ENCODE peak calls at places on chromosome 2, in nine cellular contexts. One of them, this sample, is unnamed.

GRCh38 chr2:20229322-20230201 is 4.6 kb upstream of the SDC1 start:
- DNase-seq in HepG2: no peak
- DNase-seq in H1: peak; percentile 14
- DNase-seq in endothelial cell of umbilical vein: no peak
- DNase-seq in A549: no peak
- DNase-seq in K562: peak; percentile 5
- DNase-seq in WTC11: no peak
- DNase-seq in SK-N-SH: peak; percentile 33
- DNase-seq in HCT116: no peak
- DNase-seq in this sample: no peak

GRCh38 chr2:134917219-134917957 is 1.2 kb upstream of the CCNT2 start:
- DNase-seq in HCT116: no peak
- DNase-seq in WTC11: no peak
- DNase-seq in H1: no peak
- DNase-seq in K562: no peak
- DNase-seq in SK-N-SH: no peak
- DNase-seq in A549: no peak
- DNase-seq in HepG2: peak; percentile 11
- DNase-seq in endothelial cell of umbilical vein: no peak
- DNase-seq in this sample: peak; percentile 58

GRCh38 chr2:237864030-237864931 is 4.9 kb downstream of the RAMP1 start:
- DNase-seq in HepG2: no peak
- DNase-seq in SK-N-SH: no peak
- DNase-seq in H1: peak; percentile 46
- DNase-seq in endothelial cell of umbilical vein: no peak
- DNase-seq in HCT116: no peak
- DNase-seq in WTC11: no peak
- DNase-seq in K562: no peak
- DNase-seq in A549: no peak
- DNase-seq in this sample: no peak

GRCh38 chr2:196528486-196529223 is 110.9 kb upstream of the CCDC150 start:
- DNase-seq in K562: no peak
- DNase-seq in HCT116: no peak
- DNase-seq in H1: no peak
- DNase-seq in endothelial cell of umbilical vein: no peak
- DNase-seq in SK-N-SH: no peak
- DNase-seq in A549: no peak
- DNase-seq in HepG2: no peak
- DNase-seq in WTC11: no peak
- DNase-seq in this sample: no peak

GRCh38 chr2:46983065-46983801 is 67.6 kb upstream of the MCFD2 start:
- DNase-seq in H1: no peak
- DNase-seq in endothelial cell of umbilical vein: peak; percentile 47
- DNase-seq in A549: no peak
- DNase-seq in HepG2: no peak
- DNase-seq in SK-N-SH: peak; percentile 63
- DNase-seq in HCT116: no peak
- DNase-seq in WTC11: no peak
- DNase-seq in K562: peak; percentile 50
- DNase-seq in this sample: peak; percentile 96

GRCh38 chr2:80302001-80302464 is 2.5 kb downstream of the LRRTM1 start:
- DNase-seq in K562: no peak
- DNase-seq in endothelial cell of umbilical vein: no peak
- DNase-seq in H1: peak; percentile 57
- DNase-seq in HCT116: no peak
- DNase-seq in SK-N-SH: peak; percentile 38
- DNase-seq in WTC11: no peak
- DNase-seq in HepG2: no peak
- DNase-seq in A549: no peak
- DNase-seq in this sample: no peak

GRCh38 chr2:222707689-222708273 is 36.3 kb downstream of the MOGAT1 start:
- DNase-seq in WTC11: no peak
- DNase-seq in H1: no peak
- DNase-seq in endothelial cell of umbilical vein: peak; percentile 32
- DNase-seq in HCT116: no peak
- DNase-seq in SK-N-SH: no peak
- DNase-seq in HepG2: peak; percentile 83
- DNase-seq in A549: no peak
- DNase-seq in K562: no peak
- DNase-seq in this sample: peak; percentile 25

GRCh38 chr2:104444840-104445239 is 409.1 kb upstream of the POU3F3 start:
- DNase-seq in SK-N-SH: no peak
- DNase-seq in H1: no peak
- DNase-seq in HCT116: no peak
- DNase-seq in WTC11: no peak
- DNase-seq in endothelial cell of umbilical vein: no peak
- DNase-seq in A549: no peak
- DNase-seq in K562: no peak
- DNase-seq in HepG2: no peak
- DNase-seq in this sample: no peak

GRCh38 chr2:59314367-59314766 is 1073.2 kb upstream of the FANCL start:
- DNase-seq in WTC11: no peak
- DNase-seq in HCT116: no peak
- DNase-seq in endothelial cell of umbilical vein: no peak
- DNase-seq in SK-N-SH: no peak
- DNase-seq in K562: no peak
- DNase-seq in HepG2: no peak
- DNase-seq in A549: no peak
- DNase-seq in H1: no peak
- DNase-seq in this sample: peak; percentile 30

GRCh38 chr2:219079417-219079816 is 18.7 kb upstream of the IHH start:
- DNase-seq in endothelial cell of umbilical vein: no peak
- DNase-seq in SK-N-SH: no peak
- DNase-seq in K562: no peak
- DNase-seq in WTC11: no peak
- DNase-seq in A549: no peak
- DNase-seq in HCT116: no peak
- DNase-seq in HepG2: no peak
- DNase-seq in H1: no peak
- DNase-seq in this sample: no peak

GRCh38 chr2:109384308-109385271 is 229.2 kb downstream of the SEPTIN10 start:
- DNase-seq in SK-N-SH: no peak
- DNase-seq in WTC11: no peak
- DNase-seq in HCT116: no peak
- DNase-seq in K562: no peak
- DNase-seq in HepG2: no peak
- DNase-seq in endothelial cell of umbilical vein: peak; percentile 15
- DNase-seq in A549: no peak
- DNase-seq in H1: no peak
- DNase-seq in this sample: peak; percentile 57

DNA sequence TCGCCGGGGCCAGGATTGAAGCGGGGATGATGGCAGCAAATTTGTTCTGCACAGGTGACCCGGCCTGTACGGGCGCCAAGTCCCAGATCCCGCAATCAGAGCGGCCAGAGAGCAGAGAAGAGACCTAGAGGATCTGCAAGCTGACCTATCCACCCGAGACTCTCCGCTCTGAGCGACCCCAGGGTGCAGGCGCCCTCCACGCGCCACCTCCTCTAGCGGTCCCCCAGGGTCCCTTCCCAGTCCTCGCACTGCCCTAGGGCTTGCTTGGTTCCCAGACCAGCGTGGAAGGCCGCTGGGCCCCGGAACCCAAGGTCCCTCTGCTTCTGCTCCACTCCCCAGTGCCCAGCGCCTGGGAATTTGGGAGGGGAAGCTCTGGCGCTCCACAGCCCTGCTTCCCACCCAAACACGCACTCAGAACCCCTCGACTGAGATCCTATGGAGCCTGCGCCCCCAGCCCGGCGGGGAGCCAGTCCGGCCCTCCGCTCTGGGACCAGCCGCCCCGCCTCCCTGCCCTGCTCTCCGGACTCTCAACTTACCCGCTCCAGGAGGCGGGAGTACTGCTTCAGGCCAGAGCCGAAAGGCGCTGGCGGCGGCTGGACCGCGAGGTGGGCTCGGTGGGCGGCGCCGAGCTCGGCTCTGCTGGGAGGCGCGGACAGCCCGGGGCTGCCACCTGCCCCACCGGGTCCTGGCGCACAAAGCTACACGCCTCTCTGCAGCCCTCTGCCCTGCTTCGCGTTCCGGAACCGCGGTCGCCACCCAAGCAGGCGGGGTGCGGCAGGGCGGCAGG is 3.0 kb upstream of the SIX3 start:
- DNase-seq in K562: no peak
- DNase-seq in endothelial cell of umbilical vein: no peak
- DNase-seq in A549: no peak
- DNase-seq in HepG2: peak; percentile 26
- DNase-seq in HCT116: no peak
- DNase-seq in H1: peak; percentile 80
- DNase-seq in WTC11: peak; percentile 63
- DNase-seq in SK-N-SH: peak; percentile 70
- DNase-seq in this sample: peak; percentile 75
- TF ChIP-seq MAX in K562: no peak
- TF ChIP-seq MAX in endothelial cell of umbilical vein: no peak
- TF ChIP-seq MAX in A549: no peak
- TF ChIP-seq MAX in HepG2: no peak
- TF ChIP-seq MAX in HCT116: peak; percentile 16
- TF ChIP-seq MAX in H1: peak; percentile 17
- TF ChIP-seq MAX in WTC11: no peak
- TF ChIP-seq MAX in SK-N-SH: no peak
- TF ChIP-seq MAX in this sample: peak; percentile 15

GRCh38 chr2:71927757-71928715 is 219.6 kb downstream of the CYP26B1 start:
- DNase-seq in H1: peak; percentile 26
- DNase-seq in SK-N-SH: no peak
- DNase-seq in K562: peak; percentile 1
- DNase-seq in endothelial cell of umbilical vein: no peak
- DNase-seq in A549: no peak
- DNase-seq in WTC11: no peak
- DNase-seq in HCT116: no peak
- DNase-seq in HepG2: no peak
- DNase-seq in this sample: peak; percentile 75

GRCh38 chr2:71923887-71924533 is 223.7 kb downstream of the CYP26B1 start:
- DNase-seq in HepG2: peak; percentile 76
- DNase-seq in HCT116: peak; percentile 72
- DNase-seq in SK-N-SH: peak; percentile 73
- DNase-seq in K562: peak; percentile 72
- DNase-seq in endothelial cell of umbilical vein: peak; percentile 66
- DNase-seq in H1: peak; percentile 80
- DNase-seq in A549: peak; percentile 77
- DNase-seq in WTC11: peak; percentile 86
- DNase-seq in this sample: peak; percentile 90

GRCh38 chr2:71925268-71926097 is 222.2 kb downstream of the CYP26B1 start:
- DNase-seq in endothelial cell of umbilical vein: no peak
- DNase-seq in HepG2: no peak
- DNase-seq in K562: no peak
- DNase-seq in HCT116: no peak
- DNase-seq in SK-N-SH: no peak
- DNase-seq in A549: no peak
- DNase-seq in WTC11: no peak
- DNase-seq in H1: peak; percentile 38
- DNase-seq in this sample: peak; percentile 96

GRCh38 chr2:71926860-71927756 is 220.6 kb downstream of the CYP26B1 start:
- DNase-seq in SK-N-SH: peak; percentile 1
- DNase-seq in HepG2: no peak
- DNase-seq in endothelial cell of umbilical vein: no peak
- DNase-seq in WTC11: no peak
- DNase-seq in K562: no peak
- DNase-seq in HCT116: no peak
- DNase-seq in A549: no peak
- DNase-seq in H1: peak; percentile 35
- DNase-seq in this sample: peak; percentile 67

DNA sequence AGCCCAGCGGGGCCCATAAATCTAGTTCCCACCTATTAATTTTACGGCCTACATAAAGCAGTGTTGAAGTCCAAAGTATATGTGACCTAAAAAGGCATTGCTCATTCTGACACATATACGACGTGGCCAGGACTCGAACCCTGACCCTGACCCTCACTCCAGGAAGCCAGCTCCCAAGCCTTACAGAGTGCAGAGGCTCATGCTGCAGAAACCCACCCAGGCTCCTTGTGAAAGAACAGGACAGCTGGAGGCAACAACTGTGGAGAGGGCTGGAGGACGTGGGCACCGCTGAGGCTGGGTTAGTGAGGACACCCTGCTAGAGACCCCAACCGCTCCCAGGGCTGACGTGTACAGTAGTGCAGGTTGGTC is 221.6 kb downstream of the CYP26B1 start:
- DNase-seq in HepG2: no peak
- DNase-seq in SK-N-SH: no peak
- DNase-seq in WTC11: no peak
- DNase-seq in H1: no peak
- DNase-seq in endothelial cell of umbilical vein: no peak
- DNase-seq in A549: no peak
- DNase-seq in HCT116: no peak
- DNase-seq in K562: no peak
- DNase-seq in this sample: peak; percentile 43
- TF ChIP-seq MAX in HepG2: no peak
- TF ChIP-seq MAX in SK-N-SH: no peak
- TF ChIP-seq MAX in WTC11: no peak
- TF ChIP-seq MAX in H1: no peak
- TF ChIP-seq MAX in endothelial cell of umbilical vein: no peak
- TF ChIP-seq MAX in A549: no peak
- TF ChIP-seq MAX in HCT116: no peak
- TF ChIP-seq MAX in K562: no peak
- TF ChIP-seq MAX in this sample: no peak

GRCh38 chr2:175807031-175807873 is 194.8 kb downstream of the LNPK start:
- DNase-seq in K562: no peak
- DNase-seq in WTC11: no peak
- DNase-seq in A549: no peak
- DNase-seq in HCT116: no peak
- DNase-seq in endothelial cell of umbilical vein: no peak
- DNase-seq in H1: no peak
- DNase-seq in SK-N-SH: peak; percentile 49
- DNase-seq in HepG2: no peak
- DNase-seq in this sample: no peak
- TF ChIP-seq MAX in K562: no peak
- TF ChIP-seq MAX in WTC11: no peak
- TF ChIP-seq MAX in A549: no peak
- TF ChIP-seq MAX in HCT116: no peak
- TF ChIP-seq MAX in endothelial cell of umbilical vein: no peak
- TF ChIP-seq MAX in H1: no peak
- TF ChIP-seq MAX in SK-N-SH: no peak
- TF ChIP-seq MAX in HepG2: no peak
- TF ChIP-seq MAX in this sample: no peak

DNA sequence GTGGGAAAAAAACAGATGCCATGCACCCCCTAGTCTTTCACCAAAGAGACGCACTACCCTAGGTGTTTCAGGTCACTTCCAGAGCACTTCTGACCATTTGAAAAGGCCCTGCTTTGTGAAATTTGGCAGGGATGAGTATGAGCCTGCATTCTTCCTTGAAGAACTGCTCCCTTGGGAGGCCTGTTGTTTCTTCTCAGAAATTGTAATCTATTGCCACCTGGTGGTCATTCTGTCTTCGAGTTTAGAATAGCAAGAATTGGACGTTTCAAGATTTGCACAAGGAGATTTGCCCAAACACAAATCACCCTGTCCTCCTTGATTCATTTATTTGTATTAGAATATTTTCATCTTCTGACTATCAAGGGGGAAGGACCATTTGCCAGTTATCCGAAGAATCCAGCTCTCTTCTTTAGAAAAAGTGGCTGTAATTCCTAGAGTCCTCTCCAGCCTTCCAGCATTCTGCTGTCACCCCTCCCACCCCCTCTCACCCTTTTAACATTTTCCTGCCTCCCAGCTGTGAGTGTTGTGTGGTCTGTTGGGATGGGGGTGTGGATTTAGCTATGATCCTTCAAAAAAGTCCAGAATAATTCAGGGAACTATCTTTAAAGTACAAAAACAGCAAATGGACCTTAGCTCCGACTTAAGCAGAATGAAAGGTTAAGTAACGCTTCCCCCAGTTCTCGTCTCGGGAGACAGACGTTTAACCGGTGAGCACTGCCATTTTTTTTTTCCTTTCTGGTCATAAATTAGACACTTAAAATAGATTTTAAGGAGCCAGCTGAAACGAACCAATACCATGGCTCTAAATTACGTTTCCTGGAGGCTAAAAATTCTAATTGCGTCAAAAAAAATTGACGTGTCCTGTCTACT is 3.7 kb upstream of the GAD1 start:
- DNase-seq in A549: peak; percentile 53
- DNase-seq in HepG2: peak; percentile 82
- DNase-seq in HCT116: peak; percentile 80
- DNase-seq in WTC11: no peak
- DNase-seq in K562: peak; percentile 72
- DNase-seq in H1: peak; percentile 54
- DNase-seq in SK-N-SH: peak; percentile 62
- DNase-seq in endothelial cell of umbilical vein: peak; percentile 67
- DNase-seq in this sample: peak; percentile 90
- TF ChIP-seq MAX in A549: no peak
- TF ChIP-seq MAX in HepG2: no peak
- TF ChIP-seq MAX in HCT116: no peak
- TF ChIP-seq MAX in WTC11: no peak
- TF ChIP-seq MAX in K562: no peak
- TF ChIP-seq MAX in H1: no peak
- TF ChIP-seq MAX in SK-N-SH: no peak
- TF ChIP-seq MAX in endothelial cell of umbilical vein: no peak
- TF ChIP-seq MAX in this sample: no peak

This sample was measured in NB4.